ENCODE peak calls at places on chromosomes 2 and 18, in five cellular contexts. D is NCI-H510A treated with DMSO at 0.1 percent for 48 hours, I is ecto neural progenitor cell, U is hippocampal formation, H is A673. P is an unnamed sample.

GRCh38 chr2:46486441-46486840 is 7.1 kb downstream of the TMEM247 start:
- DNase-seq in D (no peak), I (no peak), U (no peak), H (no peak), P (no peak)

GRCh38 chr2:74548285-74548918 is 5.3 kb downstream of the LOXL3 start:
- DNase-seq in D (peak; percentile 82), I (peak; percentile 42), U (no peak), H (peak; percentile 29), P (no peak)

GRCh38 chr2:72108121-72108520 is 39.5 kb downstream of the CYP26B1 start:
- DNase-seq in D (no peak), I (no peak), U (no peak), H (no peak), P (no peak)

GRCh38 chr2:225072444-225072843 is 30.2 kb upstream of the DOCK10 start:
- DNase-seq in D (no peak), I (no peak), U (no peak), H (no peak), P (no peak)

GRCh38 chr2:50591642-50592041 is 440.3 kb downstream of the NRXN1 start:
- DNase-seq in D (no peak), I (no peak), U (peak; percentile 29), H (peak; percentile 5), P (no peak)

GRCh38 chr2:119234021-119235019 is 10.7 kb downstream of the STEAP3 start:
- DNase-seq in D (no peak), I (peak; percentile 83), U (no peak), H (peak; percentile 67), P (no peak)

GRCh38 chr2:133774675-133775005 is 206.4 kb upstream of the NCKAP5 start:
- DNase-seq in D (no peak), I (no peak), U (peak; percentile 56), H (no peak), P (no peak)

GRCh38 chr2:218734190-218734975 is 23.7 kb downstream of the TTLL4 start:
- DNase-seq in D (no peak), I (no peak), U (no peak), H (no peak), P (no peak)

GRCh38 chr2:126900646-126901319 is 2.1 kb downstream of the TEX51 start:
- DNase-seq in D (no peak), I (peak; percentile 26), U (no peak), H (no peak), P (no peak)

GRCh38 chr18:3213231-3214059 is 6.3 kb downstream of the MYOM1 start:
- DNase-seq in D (peak; percentile 11), I (no peak), U (no peak), H (no peak), P (no peak)

GRCh38 chr2:32289165-32290054 is 11.7 kb downstream of the YIPF4 start:
- DNase-seq in D (no peak), I (no peak), U (no peak), H (peak; percentile 69), P (no peak)

GRCh38 chr2:97708608-97709007 is 4.8 kb upstream of the ZAP70 start:
- DNase-seq in D (no peak), I (no peak), U (no peak), H (no peak), P (no peak)

GRCh38 chr2:41546031-41546430 is 501.8 kb upstream of the PKDCC start:
- DNase-seq in D (no peak), I (no peak), U (no peak), H (no peak), P (no peak)

GRCh38 chr2:240933966-240934700 is 28.0 kb downstream of the CROCC2 start:
- DNase-seq in D (no peak), I (no peak), U (no peak), H (no peak), P (no peak)

GRCh38 chr2:19299522-19299921 is 58.9 kb downstream of the OSR1 start:
- DNase-seq in D (no peak), I (no peak), U (no peak), H (no peak), P (no peak)

GRCh38 chr18:31610841-31611240 is 19.2 kb downstream of the TTR start:
- DNase-seq in D (peak; percentile 83), I (peak; percentile 53), U (no peak), H (no peak), P (no peak)

GRCh38 chr2:42435641-42436040 is 58.1 kb downstream of the KCNG3 start:
- DNase-seq in D (no peak), I (no peak), U (no peak), H (no peak), P (no peak)

GRCh38 chr2:42054657-42055430 is 7.0 kb downstream of the PKDCC start:
- DNase-seq in D (peak; percentile 15), I (no peak), U (no peak), H (no peak), P (no peak)

GRCh38 chr18:54240629-54241107 is 16.2 kb upstream of the MBD2 start:
- DNase-seq in D (no peak), I (no peak), U (no peak), H (no peak), P (no peak)

GRCh38 chr18:3819933-3820332 is 370.0 kb downstream of the TGIF1 start:
- DNase-seq in D (no peak), I (no peak), U (no peak), H (peak; percentile 79), P (no peak)

GRCh38 chr2:43327119-43327518 is 100.7 kb upstream of the ZFP36L2 start:
- DNase-seq in D (no peak), I (no peak), U (no peak), H (no peak), P (no peak)

GRCh38 chr2:182548031-182548950 is 121.5 kb upstream of the PDE1A start:
- DNase-seq in D (no peak), I (no peak), U (no peak), H (no peak), P (no peak)

GRCh38 chr2:62431512-62431911 is 74.5 kb downstream of the TMEM17 start:
- DNase-seq in D (no peak), I (no peak), U (no peak), H (no peak), P (no peak)

GRCh38 chr2:16281451-16282330 is 341.3 kb downstream of the MYCN start:
- DNase-seq in D (peak; percentile 51), I (peak; percentile 55), U (peak; percentile 23), H (peak; percentile 71), P (no peak)

GRCh38 chr2:121001641-121002040 is 266.0 kb downstream of the GLI2 start:
- DNase-seq in D (no peak), I (no peak), U (no peak), H (no peak), P (no peak)

GRCh38 chr2:145095641-145096435 is 575.9 kb upstream of the ZEB2 start:
- DNase-seq in D (no peak), I (no peak), U (no peak), H (no peak), P (no peak)

GRCh38 chr2:46776687-46777327 is 138.8 kb downstream of the MCFD2 start:
- DNase-seq in D (peak; percentile 33), I (no peak), U (no peak), H (peak; percentile 76), P (peak; percentile 20)